ENCODE peak calls at places on chromosomes 5 and 9, in ten cellular contexts. L is HFF-Myc, G is lung, I is MM.1S, F is progenitor cell of endocrine pancreas, T is fibroblast of pulmonary artery, D is RWPE1, U is Panc1, Z is bronchial epithelial cell, K is prostate gland. Y is an unnamed sample.

GRCh38 chr9:131107760-131108159 is 11.4 kb downstream of the AIF1L start:
- DNase-seq in D (no peak), U (no peak), F (no peak), L (no peak), T (no peak), K (no peak), I (no peak), G (no peak), Z (no peak), Y (no peak)

GRCh38 chr9:97747201-97747965 is 50.2 kb upstream of the XPA start:
- DNase-seq in T (no peak), D (no peak), I (no peak), G (no peak), K (no peak), U (no peak), L (no peak), Z (no peak), F (no peak), Y (no peak)

GRCh38 chr5:129716235-129717030 is 31.5 kb upstream of the MINAR2 start:
- DNase-seq in T (no peak), L (no peak), U (no peak), G (no peak), D (no peak), K (no peak), F (no peak), I (no peak), Z (no peak), Y (no peak)

GRCh38 chr5:45038366-45038987 is 229.7 kb downstream of the MRPS30 start:
- DNase-seq in F (no peak), G (no peak), Z (peak), L (no peak), K (no peak), U (peak), D (peak), I (peak), T (peak), Y (peak)

GRCh38 chr5:180802325-180803180 is at the start of gene MGAT1:
- DNase-seq in Z (peak), G (peak), F (peak), K (peak), T (peak), D (peak), I (peak), U (no peak), L (no peak), Y (peak)

GRCh38 chr5:133944263-133945230 is 23.9 kb downstream of the C5orf15 start:
- DNase-seq in K (no peak), U (peak), F (peak), D (peak), G (peak), T (peak), L (peak), Z (peak), I (peak), Y (peak)

GRCh38 chr5:138606378-138606777 is 31.2 kb upstream of the HSPA9 start:
- DNase-seq in L (no peak), U (no peak), T (no peak), Z (no peak), G (no peak), F (no peak), I (no peak), D (no peak), K (no peak), Y (no peak)

GRCh38 chr5:122701640-122702523 is 73.0 kb upstream of the SNX2 start:
- DNase-seq in T (no peak), F (no peak), Z (no peak), I (peak), G (no peak), U (no peak), K (no peak), L (no peak), D (no peak), Y (no peak)

GRCh38 chr9:122001491-122002201 is 91.5 kb downstream of the TTLL11 start:
- DNase-seq in T (peak), G (no peak), U (no peak), D (no peak), L (no peak), Z (no peak), I (no peak), K (no peak), F (no peak), Y (no peak)

GRCh38 chr9:131707677-131708612 is 31.9 kb downstream of the RAPGEF1 start:
- DNase-seq in D (peak), G (no peak), U (no peak), T (peak), Z (peak), I (no peak), K (peak), L (no peak), F (no peak), Y (no peak)

GRCh38 chr5:96300986-96301385 is 132.1 kb downstream of the PCSK1 start:
- DNase-seq in K (no peak), T (no peak), Z (no peak), U (no peak), D (no peak), L (no peak), G (no peak), F (no peak), I (no peak), Y (no peak)

GRCh38 chr5:147397616-147398015 is 112.3 kb downstream of the DPYSL3 start:
- DNase-seq in D (no peak), T (no peak), K (no peak), I (no peak), U (no peak), F (no peak), L (no peak), G (no peak), Z (no peak), Y (no peak)
- TF ChIP-seq CTCF in D (no peak), T (peak), K (no peak), I (peak), U (peak), F (no peak), L (no peak), G (no peak), Z (peak), Y (no peak)

GRCh38 chr9:133130721-133131244 is 9.7 kb upstream of the RALGDS start:
- DNase-seq in D (no peak), F (no peak), G (no peak), Z (no peak), U (no peak), T (no peak), L (no peak), I (no peak), K (no peak), Y (no peak)
- TF ChIP-seq CTCF in D (no peak), F (no peak), G (no peak), Z (no peak), U (no peak), T (no peak), L (no peak), I (no peak), K (no peak), Y (no peak)

DNA sequence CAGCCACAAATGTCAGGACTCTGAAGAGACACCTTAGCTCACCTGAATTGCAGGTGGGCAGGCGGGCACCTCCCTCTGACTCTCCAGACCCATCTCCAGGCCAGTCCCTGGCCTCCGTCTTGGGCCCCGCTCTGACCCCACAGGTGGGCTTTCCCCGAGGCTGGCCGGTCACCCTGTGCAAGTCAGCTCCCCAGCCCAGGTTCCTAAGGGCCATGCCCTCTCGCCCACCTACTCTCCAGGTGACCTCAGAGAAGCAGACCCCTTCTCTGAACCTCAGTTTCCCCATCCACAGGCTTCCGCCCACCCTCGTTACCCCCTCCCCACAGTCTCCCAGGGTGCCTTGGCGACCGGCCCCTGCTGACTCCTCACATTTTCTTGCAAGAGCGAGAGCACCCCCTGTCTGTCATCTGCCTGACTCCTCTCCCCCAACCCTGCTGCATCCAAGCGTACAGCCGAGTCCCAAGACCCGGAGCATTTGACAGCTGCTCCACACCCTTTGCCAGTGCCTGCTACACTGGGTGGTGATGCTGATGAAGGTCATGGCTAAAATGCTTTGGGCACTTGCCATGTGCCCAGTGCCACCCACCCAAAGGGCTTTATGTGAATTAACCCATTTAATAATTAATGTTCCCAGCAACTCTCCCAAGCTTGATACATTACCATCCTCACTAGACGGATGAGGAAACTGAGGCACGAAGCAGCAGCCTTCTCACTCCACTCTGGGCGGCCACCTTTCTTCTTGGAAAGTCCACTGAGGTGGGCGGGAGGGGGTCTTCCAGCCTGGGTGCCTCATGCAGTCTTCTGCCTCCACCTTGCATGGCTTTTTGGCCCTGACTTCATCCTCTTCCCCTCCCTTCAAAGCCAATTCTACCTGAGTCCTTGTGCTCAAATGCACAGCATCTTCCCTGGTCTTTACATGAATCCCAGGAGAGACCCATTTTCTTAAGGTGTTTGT is 51.1 kb upstream of the ORM1 start:
- DNase-seq in K (peak), D (no peak), U (no peak), G (no peak), L (no peak), I (peak), F (no peak), Z (no peak), T (peak), Y (peak)
- TF ChIP-seq CTCF in K (peak), D (no peak), U (no peak), G (no peak), L (peak), I (peak), F (peak), Z (peak), T (peak), Y (peak)

DNA sequence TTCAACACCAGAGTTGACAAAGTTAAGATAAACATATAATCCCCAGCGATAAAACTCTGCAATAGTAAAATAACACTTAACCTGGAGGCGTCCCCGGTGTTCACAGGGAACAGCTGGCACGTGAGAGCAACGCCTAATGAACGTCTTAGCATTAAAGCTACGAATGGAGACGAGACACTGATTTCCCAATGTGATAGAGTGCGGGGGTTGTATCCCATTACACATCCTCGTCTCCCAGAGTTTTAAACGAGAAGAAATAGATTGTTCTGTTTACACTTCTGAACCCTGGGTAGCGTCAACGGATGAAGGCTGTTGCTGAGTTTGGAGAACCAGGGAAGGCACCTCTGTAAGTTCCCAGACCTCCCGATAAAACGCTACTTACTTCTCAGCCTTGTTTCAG is 57.6 kb downstream of the PTCH1 start:
- DNase-seq in I (no peak), T (no peak), Z (no peak), G (no peak), L (no peak), U (no peak), K (no peak), F (no peak), D (no peak), Y (no peak)
- TF ChIP-seq CTCF in I (no peak), T (no peak), Z (no peak), G (no peak), L (no peak), U (no peak), K (no peak), F (no peak), D (no peak), Y (no peak)

DNA sequence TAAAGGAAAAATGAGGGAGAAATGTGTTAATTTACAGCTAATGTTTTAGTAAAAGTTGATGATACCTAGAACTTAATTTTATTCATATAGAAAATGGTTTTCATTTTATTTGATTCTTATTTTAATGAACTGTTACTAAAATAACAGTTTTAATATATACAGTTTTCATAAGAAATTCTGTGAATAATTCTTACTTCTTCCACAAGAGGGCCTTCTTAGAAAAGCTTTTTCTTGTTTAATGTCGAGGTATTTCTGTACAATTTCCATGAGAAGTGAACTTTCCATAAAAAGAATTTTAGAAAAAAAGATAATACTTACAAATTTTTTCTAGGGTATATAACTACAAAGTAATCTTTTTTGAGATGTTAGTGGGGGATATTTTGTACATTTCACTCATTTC is 73.9 kb downstream of the KLF9 start:
- DNase-seq in T (peak), K (no peak), L (no peak), U (no peak), Z (peak), F (no peak), D (peak), G (no peak), I (no peak), Y (no peak)
- TF ChIP-seq CTCF in T (peak), K (peak), L (no peak), U (no peak), Z (no peak), F (peak), D (peak), G (peak), I (peak), Y (peak)

GRCh38 chr9:5422276-5422675 is 15.4 kb downstream of the PLGRKT start:
- DNase-seq in U (no peak), L (no peak), I (no peak), D (no peak), G (no peak), T (no peak), F (no peak), K (no peak), Z (no peak), Y (no peak)

GRCh38 chr9:5428794-5429528 is 8.8 kb downstream of the PLGRKT start:
- DNase-seq in F (no peak), U (no peak), T (no peak), D (no peak), L (no peak), I (no peak), Z (peak), G (no peak), K (no peak), Y (no peak)

GRCh38 chr9:5427005-5427404 is 10.7 kb downstream of the PLGRKT start:
- DNase-seq in I (no peak), T (no peak), G (no peak), Z (no peak), F (no peak), D (no peak), K (no peak), L (no peak), U (no peak), Y (no peak)

GRCh38 chr9:5428172-5428571 is 9.6 kb downstream of the PLGRKT start:
- DNase-seq in G (no peak), L (no peak), T (no peak), Z (no peak), K (no peak), U (no peak), D (no peak), F (no peak), I (no peak), Y (no peak)

DNA sequence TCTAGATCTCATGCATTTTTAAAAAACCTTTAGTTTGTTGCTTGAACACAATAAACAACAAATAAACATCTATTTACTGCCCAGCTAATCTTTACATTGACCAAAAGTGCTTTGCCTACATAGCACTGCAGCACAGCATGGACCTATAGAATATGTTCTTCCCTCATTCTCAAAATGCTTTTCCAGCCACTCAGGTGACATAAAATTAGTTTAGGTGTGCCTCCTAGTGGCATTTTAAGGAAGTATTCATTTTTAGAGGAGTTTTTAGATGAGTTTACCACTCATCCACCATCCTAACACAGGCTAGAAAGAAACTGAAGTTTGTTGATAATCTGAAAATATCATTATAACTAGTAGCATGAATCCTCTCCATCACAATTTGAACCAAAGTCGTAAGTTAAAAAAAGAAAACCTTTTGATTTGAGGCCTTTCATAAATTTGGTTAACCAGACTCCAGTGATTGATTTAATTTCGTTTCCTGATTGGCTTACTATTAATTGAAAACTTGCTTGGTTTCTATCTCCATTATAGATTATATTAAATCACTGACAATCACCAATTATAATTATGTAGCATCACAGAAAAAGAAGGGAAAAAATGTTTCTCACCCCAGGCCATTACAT is 12.6 kb downstream of the PLGRKT start:
- DNase-seq in G (no peak), D (peak), I (peak), U (no peak), L (peak), K (no peak), Z (peak), T (peak), F (no peak), Y (no peak)
- TF ChIP-seq CTCF in G (peak), D (peak), I (peak), U (peak), L (peak), K (peak), Z (peak), T (peak), F (peak), Y (peak)

GRCh38 chr5:150352531-150353394 is 4.7 kb upstream of the TCOF1 start:
- DNase-seq in F (no peak), Z (no peak), K (no peak), I (no peak), T (no peak), G (no peak), L (no peak), D (no peak), U (no peak), Y (no peak)

GRCh38 chr5:150350524-150351344 is 6.8 kb upstream of the TCOF1 start:
- DNase-seq in Z (peak), U (peak), L (peak), I (peak), T (peak), F (peak), K (peak), D (peak), G (peak), Y (peak)

GRCh38 chr5:150355791-150356190 is 1.7 kb upstream of the TCOF1 start:
- DNase-seq in L (no peak), G (no peak), I (no peak), D (no peak), K (no peak), T (no peak), F (no peak), U (no peak), Z (no peak), Y (no peak)

GRCh38 chr5:150356575-150357284 is 767 bp upstream of the TCOF1 start:
- DNase-seq in G (no peak), L (no peak), F (no peak), K (no peak), D (no peak), T (no peak), U (no peak), Z (no peak), I (peak), Y (no peak)

DNA sequence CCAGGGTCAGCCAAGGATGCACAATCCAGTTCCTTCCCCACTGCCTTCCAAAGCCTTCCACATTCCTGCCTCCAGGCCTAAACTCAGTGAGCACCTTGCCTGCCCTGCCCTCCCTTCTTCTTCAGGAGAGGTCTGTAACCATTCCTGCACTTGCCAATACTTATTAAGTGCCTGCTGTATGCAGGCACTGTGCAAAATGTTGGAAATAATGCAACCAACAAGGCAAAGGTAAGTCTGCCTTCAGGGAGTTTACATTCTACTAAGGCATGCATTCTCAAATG is 4.2 kb upstream of the TCOF1 start:
- DNase-seq in U (no peak), K (no peak), F (no peak), I (no peak), G (no peak), D (no peak), Z (no peak), T (no peak), L (no peak), Y (no peak)
- TF ChIP-seq CTCF in U (no peak), K (no peak), F (no peak), I (no peak), G (no peak), D (no peak), Z (no peak), T (no peak), L (peak), Y (no peak)

GRCh38 chr9:114790521-114790920 is 15.3 kb downstream of the TNFSF15 start:
- DNase-seq in I (no peak), T (no peak), K (no peak), L (no peak), D (no peak), G (no peak), F (no peak), U (no peak), Z (no peak), Y (no peak)

GRCh38 chr9:114789006-114789405 is 16.8 kb downstream of the TNFSF15 start:
- DNase-seq in L (no peak), G (no peak), Z (peak), U (no peak), T (no peak), I (no peak), F (no peak), D (no peak), K (peak), Y (no peak)

GRCh38 chr9:114792396-114792795 is 13.4 kb downstream of the TNFSF15 start:
- DNase-seq in I (no peak), G (no peak), K (no peak), U (no peak), D (no peak), Z (no peak), L (no peak), T (no peak), F (no peak), Y (no peak)

GRCh38 chr9:114791312-114791711 is 14.5 kb downstream of the TNFSF15 start:
- DNase-seq in U (no peak), I (no peak), D (no peak), F (no peak), L (no peak), G (no peak), T (no peak), Z (no peak), K (no peak), Y (no peak)

DNA sequence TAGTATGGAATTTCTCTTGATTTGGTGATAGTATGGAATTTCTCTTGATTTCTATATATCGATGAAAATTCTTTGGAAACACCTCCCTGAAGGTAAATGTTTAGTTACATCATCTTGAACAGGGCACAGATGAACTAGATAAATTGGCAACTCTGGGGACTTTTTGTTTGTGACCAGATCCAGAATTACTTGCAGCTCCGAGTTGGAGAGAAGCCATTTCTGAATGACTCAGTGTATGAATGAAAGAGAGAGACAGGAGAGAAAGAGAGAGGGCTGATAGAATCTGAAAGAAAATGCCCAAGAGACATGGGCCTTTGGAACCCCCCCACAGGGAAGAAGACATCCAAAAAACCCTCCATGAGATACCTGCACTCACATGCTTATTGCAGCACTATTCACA is 14.1 kb downstream of the TNFSF15 start:
- DNase-seq in U (no peak), K (no peak), D (no peak), L (no peak), G (no peak), Z (no peak), T (no peak), F (no peak), I (no peak), Y (no peak)
- TF ChIP-seq CTCF in U (no peak), K (no peak), D (no peak), L (no peak), G (no peak), Z (no peak), T (no peak), F (no peak), I (no peak), Y (no peak)

Y was measured in endothelial cell.